ENCODE peak calls at places on chromosomes 7 and 10, in eight cellular contexts. P is HCT116, J is right lobe of liver, C is PC-3, Y is heart right ventricle, O is SJSA1, X is breast epithelium, D is hepatocyte. K is an unnamed sample. For H3K36me3, H3K4me1 and H3K9me3, the result is how much of the 10 kb centered on the place peaks cover.

GRCh38 chr10:93352638-93353383 is 129.3 kb downstream of the MYOF start:
- DNase-seq in D (peak), C (peak), J (no peak), P (no peak), O (no peak), X (no peak), Y (no peak), K (no peak)

GRCh38 chr7:47661051-47661714 is 79.3 kb upstream of the TNS3 start:
- DNase-seq in Y (no peak), C (no peak), J (no peak), O (no peak), X (no peak), P (no peak), D (no peak), K (no peak)

GRCh38 chr10:125991009-125991788 is 94.8 kb downstream of the FANK1 start:
- DNase-seq in Y (no peak), C (peak), X (no peak), D (no peak), J (no peak), P (no peak), O (no peak), K (no peak)

GRCh38 chr7:128831178-128831993 is 1.2 kb downstream of the FLNC start:
- DNase-seq in C (peak), P (no peak), X (no peak), D (peak), J (no peak), Y (peak), O (no peak), K (peak)

GRCh38 chr7:99369767-99370353 is 4.7 kb upstream of the ARPC1B start:
- DNase-seq in J (no peak), C (no peak), D (no peak), O (no peak), P (no peak), X (no peak), Y (no peak), K (no peak)

GRCh38 chr7:23350466-23350865 is 51.3 kb downstream of the MALSU1 start:
- DNase-seq in X (no peak), P (no peak), C (peak), J (no peak), O (no peak), Y (no peak), D (no peak), K (no peak)

GRCh38 chr10:93123766-93124165 is 50.1 kb downstream of the CYP26A1 start:
- DNase-seq in X (no peak), O (no peak), J (no peak), D (no peak), C (no peak), Y (no peak), P (no peak), K (no peak)

GRCh38 chr10:48257407-48257961 is 17.0 kb downstream of the FRMPD2 start:
- DNase-seq in P (no peak), D (no peak), O (no peak), J (no peak), Y (no peak), X (no peak), C (no peak), K (no peak)

GRCh38 chr10:110214380-110214826 is 7.0 kb downstream of the MXI1 start:
- DNase-seq in P (no peak), X (no peak), D (no peak), J (no peak), C (no peak), O (no peak), Y (no peak), K (no peak)

GRCh38 chr10:1097436-1097835 is 41.3 kb downstream of the WDR37 start:
- DNase-seq in Y (no peak), C (no peak), P (no peak), J (no peak), O (no peak), D (no peak), X (peak), K (no peak)

GRCh38 chr10:1095498-1095897 is 39.3 kb downstream of the WDR37 start:
- DNase-seq in P (no peak), J (no peak), X (peak), Y (no peak), O (peak), D (no peak), C (no peak), K (no peak)

GRCh38 chr10:1093696-1094095 is 37.5 kb downstream of the WDR37 start:
- DNase-seq in Y (no peak), D (no peak), C (no peak), O (peak), P (no peak), J (no peak), X (peak), K (no peak)

GRCh38 chr10:1094112-1095057 is 38.2 kb downstream of the WDR37 start:
- DNase-seq in P (no peak), C (no peak), Y (no peak), O (peak), J (no peak), X (peak), D (no peak), K (no peak)

DNA sequence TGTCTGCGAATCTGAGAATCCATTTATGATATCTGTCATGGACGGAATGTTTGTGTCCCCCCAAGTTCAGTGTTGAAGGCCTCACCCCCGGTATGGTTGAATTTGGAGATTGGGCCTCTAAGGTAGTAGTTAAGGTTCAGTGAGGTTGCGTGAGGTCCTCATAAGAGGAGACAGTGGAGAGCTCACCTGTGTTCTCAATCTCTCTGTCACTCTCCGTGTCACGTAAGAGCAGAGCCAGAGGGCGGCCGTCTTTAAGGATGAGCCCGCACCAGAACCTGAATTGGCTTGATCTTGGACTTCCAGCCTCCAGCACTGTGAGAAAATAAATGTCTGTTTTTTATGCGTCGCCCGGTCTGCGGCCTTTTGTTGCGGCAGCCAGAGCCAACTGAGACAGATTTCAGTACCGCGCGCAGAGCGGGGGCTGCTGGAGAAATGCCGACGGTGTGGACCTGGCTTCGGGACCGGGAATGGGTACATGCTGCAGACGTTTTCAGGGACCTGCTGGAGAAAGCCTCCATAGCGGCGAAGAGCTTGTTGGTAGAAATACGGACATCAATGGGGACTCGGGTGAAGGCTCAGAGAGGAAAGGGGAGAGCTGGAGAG is 40.2 kb downstream of the WDR37 start:
- DNase-seq in O (no peak), X (peak), Y (no peak), D (no peak), P (no peak), J (no peak), C (no peak), K (no peak)
- H3K36me3 ChIP-seq in O (half or more), X (under half), Y (under half), D (under half), P (under half), J (under half), C (under half), K (under half)

GRCh38 chr10:79113827-79114226 is 45.1 kb downstream of the ZMIZ1 start:
- DNase-seq in X (no peak), C (no peak), P (no peak), J (no peak), O (no peak), Y (no peak), D (no peak), K (no peak)

GRCh38 chr10:79118286-79119202 is 49.8 kb downstream of the ZMIZ1 start:
- DNase-seq in Y (no peak), C (no peak), P (no peak), X (no peak), J (no peak), D (no peak), O (no peak), K (no peak)

GRCh38 chr10:79116363-79116762 is 47.6 kb downstream of the ZMIZ1 start:
- DNase-seq in D (no peak), X (no peak), J (no peak), Y (no peak), C (no peak), O (no peak), P (no peak), K (no peak)

GRCh38 chr10:79115302-79115701 is 46.5 kb downstream of the ZMIZ1 start:
- DNase-seq in Y (no peak), X (no peak), O (no peak), J (no peak), C (no peak), P (no peak), D (no peak), K (no peak)

DNA sequence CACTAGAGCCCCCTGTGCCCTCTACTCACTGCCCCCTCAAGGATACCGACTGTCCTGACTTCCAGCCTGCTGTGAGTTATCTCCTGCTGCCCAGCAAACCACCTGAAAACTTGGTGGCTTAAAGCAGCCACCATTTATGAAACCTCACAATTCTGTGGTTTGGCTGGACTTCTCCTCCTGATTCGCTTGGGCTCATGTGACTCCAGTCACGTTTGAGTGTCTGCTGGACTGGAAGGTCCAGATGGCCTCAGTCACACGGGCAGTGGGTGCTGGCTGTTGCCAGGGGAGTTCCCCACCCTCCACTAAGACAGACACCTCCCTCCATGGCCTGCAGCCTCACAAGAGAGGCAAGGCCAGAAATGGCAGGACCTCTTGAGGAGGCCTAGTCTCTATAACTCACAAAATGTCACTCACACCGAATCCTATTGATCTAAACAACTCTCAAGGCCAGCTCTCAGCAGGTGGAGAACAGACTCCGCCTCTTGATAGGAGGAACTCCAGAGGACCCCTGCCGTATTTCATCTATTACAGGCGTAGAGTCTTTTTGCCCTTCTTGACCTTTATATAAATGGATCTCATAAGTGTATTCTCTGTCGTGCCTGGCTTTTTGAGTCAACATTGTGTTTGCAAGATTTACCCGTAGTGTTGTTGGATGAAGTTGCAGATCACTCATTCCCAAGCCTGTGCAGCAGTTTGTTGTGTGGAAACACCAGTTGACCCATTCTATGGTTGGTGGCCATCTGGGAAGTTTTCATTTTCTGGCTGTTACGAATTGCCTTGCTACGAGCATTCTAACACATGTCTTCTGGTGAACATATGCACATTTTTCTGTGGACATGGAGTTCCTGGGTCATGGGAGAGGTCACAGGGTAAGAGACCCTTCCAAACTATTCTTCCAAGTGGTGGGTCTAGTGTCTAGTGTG is 48.3 kb downstream of the ZMIZ1 start:
- DNase-seq in J (no peak), O (no peak), C (no peak), Y (no peak), X (no peak), P (no peak), D (no peak), K (no peak)
- H3K4me1 ChIP-seq in J (under half), O (under half), C (under half), Y (half or more), X (under half), P (under half), D (under half), K (under half)

GRCh38 chr7:157678503-157678902 is 341.7 kb downstream of the DNAJB6 start:
- DNase-seq in C (no peak), X (no peak), O (peak), D (no peak), J (no peak), P (no peak), Y (no peak), K (no peak)
- H3K9me3 ChIP-seq in C (under half), X (under half), O (under half), D (under half), J (under half), P (under half), Y (under half), K (under half)

GRCh38 chr7:6128205-6128604 is 97.0 kb downstream of the ANKRD61 start:
- DNase-seq in P (no peak), C (no peak), X (no peak), D (no peak), J (no peak), O (no peak), Y (no peak), K (no peak)

GRCh38 chr7:6127129-6127490 is 95.9 kb downstream of the ANKRD61 start:
- DNase-seq in P (no peak), J (no peak), X (no peak), Y (no peak), D (no peak), C (no peak), O (no peak), K (no peak)

GRCh38 chr7:6133249-6133648 is 102.1 kb downstream of the ANKRD61 start:
- DNase-seq in X (no peak), Y (no peak), J (no peak), D (no peak), P (no peak), O (no peak), C (no peak), K (no peak)

GRCh38 chr7:6130007-6130587 is 98.9 kb downstream of the ANKRD61 start:
- DNase-seq in P (no peak), J (no peak), C (no peak), O (no peak), X (no peak), D (no peak), Y (no peak), K (no peak)
- H3K36me3 ChIP-seq in P (under half), J (under half), C (under half), O (under half), X (under half), D (under half), Y (under half), K (under half)

GRCh38 chr10:124605481-124605855 is 138.7 kb downstream of the FAM53B start:
- DNase-seq in P (no peak), D (no peak), O (no peak), Y (peak), C (no peak), X (no peak), J (no peak), K (no peak)

GRCh38 chr10:124608093-124608721 is 136.0 kb downstream of the FAM53B start:
- DNase-seq in Y (no peak), O (no peak), J (no peak), X (no peak), C (no peak), P (no peak), D (no peak), K (no peak)

GRCh38 chr10:124607693-124608092 is 136.5 kb downstream of the FAM53B start:
- DNase-seq in D (no peak), C (no peak), P (no peak), J (no peak), X (no peak), Y (peak), O (no peak), K (no peak)

GRCh38 chr10:124605856-124606812 is 138.0 kb downstream of the FAM53B start:
- DNase-seq in D (no peak), J (no peak), C (no peak), P (no peak), X (no peak), O (no peak), Y (peak), K (no peak)

GRCh38 chr10:124606822-124607221 is 137.4 kb downstream of the FAM53B start:
- DNase-seq in C (no peak), O (no peak), J (no peak), D (no peak), Y (peak), P (no peak), X (no peak), K (no peak)
- H3K4me1 ChIP-seq in C (under half), O (under half), J (under half), D (under half), Y (under half), P (under half), X (under half), K (under half)

GRCh38 chr7:64628721-64629120 is 37.2 kb upstream of the ZNF107 start:
- DNase-seq in D (no peak), X (no peak), Y (no peak), O (no peak), C (no peak), J (peak), P (no peak), K (no peak)
- H3K9me3 ChIP-seq in D (under half), X (under half), Y (under half), O (under half), C (under half), J (under half), P (under half), K (under half)

GRCh38 chr7:66950763-66951162 is 29.7 kb downstream of the TMEM248 start:
- DNase-seq in D (no peak), C (no peak), X (no peak), P (no peak), J (no peak), O (no peak), Y (no peak), K (no peak)

GRCh38 chr7:66948480-66949109 is 27.6 kb downstream of the TMEM248 start:
- DNase-seq in C (no peak), X (no peak), O (no peak), Y (no peak), D (no peak), P (no peak), J (no peak), K (no peak)

GRCh38 chr7:66953044-66953427 is 32.0 kb downstream of the TMEM248 start:
- DNase-seq in O (no peak), P (no peak), D (no peak), Y (no peak), X (no peak), C (no peak), J (no peak), K (no peak)

GRCh38 chr7:66952343-66953043 is 31.5 kb downstream of the TMEM248 start:
- DNase-seq in Y (no peak), X (no peak), D (peak), P (peak), O (peak), J (no peak), C (peak), K (no peak)

DNA sequence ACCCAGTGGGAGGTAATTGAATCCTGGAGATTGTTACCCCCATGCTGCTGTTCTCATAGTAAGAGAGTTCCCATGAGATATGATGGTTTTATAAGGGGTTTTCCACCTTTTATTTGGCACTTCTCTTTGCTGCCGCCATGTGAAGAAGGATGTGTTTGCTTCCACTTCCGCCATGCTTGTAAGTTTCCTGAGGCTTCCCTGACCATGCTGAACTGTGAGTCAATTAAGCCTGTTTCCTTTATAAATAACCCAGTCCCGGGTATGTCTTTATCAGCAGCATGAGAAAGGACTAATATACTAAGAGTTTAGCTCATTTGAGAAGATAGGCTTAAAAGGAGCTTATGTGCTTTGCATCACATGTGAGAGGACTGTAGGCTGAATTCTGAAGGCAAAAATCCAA is 29.3 kb downstream of the TMEM248 start:
- DNase-seq in D (no peak), J (no peak), O (no peak), C (no peak), P (no peak), X (no peak), Y (no peak), K (no peak)
- H3K36me3 ChIP-seq in D (under half), J (half or more), O (half or more), C (under half), P (under half), X (under half), Y (half or more), K (half or more)

K was measured in SJCRH30.